ENCODE peak calls at places on chromosomes 6 and 20, in six cellular contexts. L is GM23338, Z is neural progenitor cell, F is HCT116, X is OCI-LY7, T is PC-3. G is an unnamed sample.

GRCh38 chr20:10674684-10675455 is 1.1 kb upstream of the JAG1 start:
- DNase-seq in L (peak; percentile 85), Z (peak; percentile 93), F (peak; percentile 48), X (peak; percentile 76), T (peak; percentile 88), G (peak; percentile 86)

GRCh38 chr6:10429638-10430427 is 15.0 kb upstream of the TFAP2A start:
- DNase-seq in L (peak; percentile 78), Z (peak; percentile 55), F (no peak), X (peak; percentile 64), T (peak; percentile 75), G (peak; percentile 79)

GRCh38 chr6:147156218-147156617 is 48.0 kb upstream of the STXBP5 start:
- DNase-seq in L (no peak), Z (no peak), F (no peak), X (no peak), T (no peak), G (no peak)

GRCh38 chr20:14245368-14245970 is 91.9 kb downstream of the FLRT3 start:
- DNase-seq in L (no peak), Z (no peak), F (no peak), X (no peak), T (no peak), G (peak; percentile 59)

GRCh38 chr6:125749864-125750691 is 646 bp downstream of the HEY2 start:
- DNase-seq in L (peak; percentile 48), Z (peak; percentile 53), F (no peak), X (peak; percentile 27), T (no peak), G (no peak)

GRCh38 chr20:8309638-8310037 is 177.6 kb downstream of the PLCB1 start:
- DNase-seq in L (peak; percentile 54), Z (peak; percentile 79), F (no peak), X (no peak), T (no peak), G (peak; percentile 40)

GRCh38 chr20:1313236-1313964 is 15.5 kb downstream of the SDCBP2 start:
- DNase-seq in L (peak; percentile 91), Z (peak; percentile 88), F (peak; percentile 49), X (peak; percentile 58), T (peak; percentile 83), G (peak; percentile 76)

GRCh38 chr6:110357696-110358535 is at the start of gene METTL24:
- DNase-seq in L (peak; percentile 70), Z (peak; percentile 70), F (no peak), X (no peak), T (no peak), G (peak; percentile 34)

GRCh38 chr20:59525500-59526241 is 78.7 kb upstream of the PHACTR3 start:
- DNase-seq in L (peak; percentile 90), Z (peak; percentile 84), F (peak; percentile 29), X (peak; percentile 26), T (peak; percentile 70), G (peak; percentile 69)

GRCh38 chr6:14734416-14735340 is 511.2 kb upstream of the JARID2 start:
- DNase-seq in L (no peak), Z (no peak), F (peak; percentile 72), X (peak; percentile 55), T (peak; percentile 98), G (peak; percentile 92)

GRCh38 chr6:149482542-149483261 is 2.1 kb downstream of the ZC3H12D start:
- DNase-seq in L (no peak), Z (no peak), F (no peak), X (peak; percentile 69), T (no peak), G (no peak)
- TF ChIP-seq EZH2phosphoT487 in L (no peak), Z (no peak), F (no peak), X (no peak), T (no peak), G (no peak)

GRCh38 chr6:144319193-144319592 is 34.1 kb downstream of the UTRN start:
- DNase-seq in L (no peak), Z (no peak), F (no peak), X (no peak), T (no peak), G (peak; percentile 40)
- H3K79me2 ChIP-seq in L (peaks cover 31% of the 10 kb centered on the region), Z (no peaks in the 10 kb centered on the region), F (no peaks in the 10 kb centered on the region), X (no peaks in the 10 kb centered on the region), T (peaks cover 35% of the 10 kb centered on the region), G (peaks cover 100% of the 10 kb centered on the region)

GRCh38 chr6:167791780-167792478 is 34.8 kb upstream of the AFDN start:
- DNase-seq in L (no peak), Z (no peak), F (no peak), X (no peak), T (no peak), G (no peak)

GRCh38 chr6:167795321-167795811 is 31.3 kb upstream of the AFDN start:
- DNase-seq in L (no peak), Z (no peak), F (no peak), X (no peak), T (no peak), G (no peak)

GRCh38 chr6:167791036-167791779 is 35.5 kb upstream of the AFDN start:
- DNase-seq in L (no peak), Z (no peak), F (no peak), X (no peak), T (peak; percentile 50), G (no peak)

GRCh38 chr6:167794386-167795157 is 32.1 kb upstream of the AFDN start:
- DNase-seq in L (no peak), Z (no peak), F (no peak), X (no peak), T (no peak), G (no peak)

GRCh38 chr6:167793421-167793820 is 33.3 kb upstream of the AFDN start:
- DNase-seq in L (no peak), Z (no peak), F (no peak), X (no peak), T (no peak), G (no peak)
- TF ChIP-seq EZH2phosphoT487 in L (no peak), Z (no peak), F (no peak), X (no peak), T (no peak), G (no peak)

GRCh38 chr20:34524426-34524825 is 8.2 kb downstream of the DYNLRB1 start:
- DNase-seq in L (no peak), Z (no peak), F (no peak), X (no peak), T (no peak), G (no peak)
- H3K79me2 ChIP-seq in L (peaks cover 60% of the 10 kb centered on the region), Z (peaks cover 64% of the 10 kb centered on the region), F (peaks cover 69% of the 10 kb centered on the region), X (no peaks in the 10 kb centered on the region), T (peaks cover 62% of the 10 kb centered on the region), G (peaks cover 86% of the 10 kb centered on the region)

G was measured in GM23248.